ENCODE peak calls at places on chromosomes 16 and 17, in five cellular contexts. V is activated CD8-positive, alpha-beta memory T cell treated with anti-CD3 and anti-CD28 coated beads for 4 hours; W is cardiac muscle cell; O is GM04504; P is stimulated activated CD8-positive, alpha-beta memory T cell treated with anti-CD3 and anti-CD28 coated beads, Interleukin-7, amount 100 ng/mL, for 1 hour. D is an unnamed sample.

GRCh38 chr16:30903596-30903995 is 7.2 kb downstream of the CTF1 start:
- DNase-seq in P (no peak), V (no peak), W (peak), O (no peak), D (no peak)

GRCh38 chr16:86951831-86952598 is 365.2 kb downstream of the C16orf95 start:
- DNase-seq in W (peak), O (peak), P (no peak), V (no peak), D (no peak)

GRCh38 chr16:81403601-81404391 is 40.8 kb upstream of the CMIP start:
- DNase-seq in V (peak), W (peak), O (peak), P (peak), D (peak)

GRCh38 chr17:80477647-80478478 is 1.5 kb upstream of the NPTX1 start:
- DNase-seq in W (peak), P (no peak), V (no peak), O (no peak), D (no peak)

GRCh38 chr17:48547839-48548686 is 3.2 kb upstream of the HOXB2 start:
- DNase-seq in W (peak), V (no peak), P (no peak), O (no peak), D (no peak)

GRCh38 chr16:30892670-30893069 is 1.2 kb downstream of the BCL7C start:
- DNase-seq in W (no peak), O (no peak), V (no peak), P (no peak), D (no peak)

GRCh38 chr16:74601131-74601871 is 5.6 kb downstream of the GLG1 start:
- DNase-seq in P (peak), V (no peak), W (no peak), O (no peak), D (no peak)

GRCh38 chr17:78951967-78952551 is 26.9 kb upstream of the TIMP2 start:
- DNase-seq in W (peak), O (no peak), V (no peak), P (no peak), D (no peak)

GRCh38 chr16:56245197-56245596 is 53.9 kb downstream of the GNAO1 start:
- DNase-seq in V (no peak), P (no peak), W (no peak), O (no peak), D (no peak)